ENCODE peak calls at places on chromosomes 11 and 22, in seven cellular contexts. X is AG09309, C is mammary epithelial cell, A is GM20000, Q is fibroblast of lung, M is PC-9, P is neural crest cell. H is an unnamed sample.

GRCh38 chr11:95154514-95154913 is 64.9 kb downstream of the ENDOD1 start:
- DNase-seq in X (no peak), Q (peak), P (peak), A (peak), M (peak), C (peak), H (peak)

GRCh38 chr11:65498042-65498726 is 661 bp upstream of the MALAT1 start:
- DNase-seq in X (no peak), A (no peak), M (peak), P (no peak), Q (peak), C (no peak), H (no peak)

GRCh38 chr11:96109265-96110030 is 185.5 kb upstream of the MTMR2 start:
- DNase-seq in C (peak), A (no peak), Q (peak), M (no peak), X (no peak), P (no peak), H (no peak)

GRCh38 chr11:17744151-17744940 is 9.8 kb downstream of the KCNC1 start:
- DNase-seq in X (no peak), Q (peak), C (no peak), A (no peak), M (no peak), P (no peak), H (no peak)

GRCh38 chr11:61817471-61818202 is 834 bp upstream of the FADS1 start:
- DNase-seq in M (no peak), X (no peak), Q (no peak), P (no peak), A (no peak), C (no peak), H (no peak)

GRCh38 chr11:105619556-105619955 is 9.7 kb downstream of the GRIA4 start:
- DNase-seq in A (no peak), P (no peak), Q (no peak), C (no peak), X (no peak), M (no peak), H (no peak)

GRCh38 chr22:42887523-42888507 is 30.7 kb upstream of the ARFGAP3 start:
- DNase-seq in P (no peak), C (no peak), A (no peak), X (no peak), M (no peak), Q (no peak), H (no peak)

GRCh38 chr11:21264125-21264524 is 594.7 kb downstream of the NELL1 start:
- DNase-seq in P (no peak), A (no peak), C (no peak), M (no peak), Q (no peak), X (no peak), H (no peak)

GRCh38 chr11:125921042-125921441 is 16.7 kb downstream of the DDX25 start:
- DNase-seq in M (no peak), P (no peak), A (no peak), Q (no peak), C (no peak), X (no peak), H (no peak)

GRCh38 chr11:59119826-59120225 is 12.8 kb downstream of the FAM111B start:
- DNase-seq in C (no peak), Q (no peak), M (no peak), P (no peak), X (no peak), A (no peak), H (no peak)

GRCh38 chr22:45273452-45274075 is 11.2 kb upstream of the UPK3A start:
- DNase-seq in C (no peak), Q (no peak), A (no peak), P (no peak), M (no peak), X (no peak), H (no peak)

GRCh38 chr22:23801238-23801821 is 14.6 kb downstream of the SMARCB1 start:
- DNase-seq in M (no peak), Q (no peak), A (no peak), P (no peak), X (no peak), C (no peak), H (no peak)
- TF ChIP-seq CTCF in M (no peak), Q (no peak), A (no peak), P (no peak), X (no peak), C (no peak), H (no peak)

DNA sequence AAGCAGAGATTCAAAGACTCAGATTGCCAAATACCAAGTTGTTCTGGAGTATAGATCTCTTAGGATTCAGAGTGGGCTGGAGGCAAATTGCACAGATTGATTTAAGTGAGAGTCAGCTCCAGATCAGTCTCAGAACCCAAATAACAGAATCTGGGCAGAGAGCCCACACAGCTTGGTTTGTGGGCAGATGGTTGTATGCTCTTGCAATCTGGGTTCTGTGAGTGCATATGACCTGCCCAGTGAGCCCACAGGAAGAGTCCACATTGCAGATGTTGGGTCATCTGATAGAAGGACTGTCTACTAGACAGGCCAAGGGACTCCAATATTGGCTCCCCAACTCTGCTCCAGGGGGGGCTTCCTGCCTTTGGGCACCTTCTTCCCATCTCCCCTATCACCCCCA is 65.9 kb downstream of the ADAMTS15 start:
- DNase-seq in X (peak), P (no peak), M (no peak), A (no peak), C (no peak), Q (peak), H (no peak)
- TF ChIP-seq CTCF in X (no peak), P (no peak), M (no peak), A (no peak), C (no peak), Q (no peak), H (no peak)

DNA sequence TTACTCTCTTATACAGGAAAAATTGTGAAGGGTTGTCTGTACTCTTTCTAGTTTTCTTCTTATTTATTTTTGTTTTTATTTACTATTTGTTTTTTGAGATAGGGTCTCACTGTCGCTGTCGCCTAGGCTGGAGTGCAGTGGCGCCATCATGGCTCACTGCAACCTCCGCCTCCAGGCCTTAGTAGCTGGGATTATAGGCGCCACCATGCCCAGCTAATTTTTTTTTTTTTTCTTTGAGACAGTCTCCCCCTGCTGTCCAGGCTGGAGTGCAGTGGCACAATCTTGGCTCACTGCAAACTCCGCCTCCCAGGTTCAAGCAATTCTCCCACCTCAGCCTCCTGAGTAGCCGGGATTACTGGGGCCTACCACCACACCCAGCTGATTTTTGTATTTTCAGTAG is 18.4 kb downstream of the CUL5 start:
- DNase-seq in M (no peak), Q (no peak), C (no peak), A (no peak), P (no peak), X (no peak), H (no peak)
- TF ChIP-seq CTCF in M (peak), Q (no peak), C (peak), A (no peak), P (peak), X (no peak), H (no peak)

GRCh38 chr11:69212121-69213110 is 56.7 kb downstream of the SMIM38 start:
- DNase-seq in A (no peak), Q (no peak), M (peak), X (no peak), C (no peak), P (no peak), H (no peak)
- TF ChIP-seq CTCF in A (no peak), Q (peak), M (no peak), X (peak), C (peak), P (peak), H (peak)

H was measured in D721Med.